ENCODE peak calls at places on chromosome 13, in ten cellular contexts. W is thoracic aorta, O is stomach, U is upper lobe of right lung, A is heart right ventricle, S is left lung, X is left ventricle myocardium inferior, E is cardiac fibroblast, P is fibroblast of the aortic adventitia, G is fibroblast of lung. V is an unnamed sample.
A peak's percentile ranks its signal among the peaks of the same experiment; 100 is the strongest.

GRCh38 chr13:23995283-23996073 is 98.2 kb upstream of the C1QTNF9B start:
- DNase-seq in W (no peak), O (no peak), U (no peak), A (peak; percentile 51), S (no peak), X (no peak), E (no peak), P (no peak), G (peak; percentile 27), V (no peak)

GRCh38 chr13:61247149-61247936 is 168.3 kb downstream of the PCDH20 start:
- DNase-seq in W (no peak), O (no peak), U (no peak), A (no peak), S (peak; percentile 24), X (no peak), E (no peak), P (no peak), G (no peak), V (no peak)

GRCh38 chr13:105972811-105973590 is 562.5 kb downstream of the EFNB2 start:
- DNase-seq in W (no peak), O (no peak), U (no peak), A (no peak), S (peak; percentile 15), X (no peak), E (no peak), P (no peak), G (no peak), V (no peak)

GRCh38 chr13:50421457-50422130 is 406.4 kb downstream of the KCNRG start:
- DNase-seq in W (no peak), O (no peak), U (no peak), A (no peak), S (no peak), X (no peak), E (peak; percentile 56), P (no peak), G (peak; percentile 71), V (peak; percentile 68)

GRCh38 chr13:36666482-36667264 is 7.1 kb upstream of the SERTM1 start:
- DNase-seq in W (no peak), O (no peak), U (no peak), A (no peak), S (no peak), X (no peak), E (no peak), P (no peak), G (no peak), V (no peak)

GRCh38 chr13:41985788-41986508 is 25.0 kb upstream of the VWA8 start:
- DNase-seq in W (no peak), O (no peak), U (no peak), A (no peak), S (no peak), X (no peak), E (peak; percentile 14), P (peak; percentile 67), G (peak; percentile 36), V (no peak)

GRCh38 chr13:40064723-40065122 is 409.3 kb downstream of the COG6 start:
- DNase-seq in W (peak; percentile 44), O (no peak), U (no peak), A (no peak), S (no peak), X (no peak), E (peak; percentile 98), P (peak; percentile 96), G (peak; percentile 83), V (peak; percentile 86)

GRCh38 chr13:44493213-44493812 is 82.8 kb downstream of the TSC22D1 start:
- DNase-seq in W (no peak), O (no peak), U (no peak), A (no peak), S (no peak), X (no peak), E (no peak), P (no peak), G (no peak), V (no peak)

DNA sequence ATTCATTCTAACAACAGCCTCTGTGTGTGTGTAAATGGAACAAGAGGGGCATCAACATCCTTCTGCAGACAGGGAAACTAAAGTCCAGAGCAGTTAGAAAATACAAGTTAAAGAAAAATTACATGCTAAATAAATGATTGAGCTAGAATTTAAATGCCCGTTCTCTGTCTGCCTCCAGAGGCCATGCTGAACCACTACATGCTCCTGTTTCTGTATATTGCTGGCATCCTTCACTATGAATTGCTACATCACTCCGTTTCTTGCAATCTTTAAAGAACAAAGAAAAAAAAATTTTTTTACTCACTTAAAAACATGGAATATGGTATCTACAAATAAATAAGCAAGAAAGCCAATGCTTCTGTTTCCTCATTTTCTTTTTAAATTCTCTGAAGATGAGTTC is 47.9 kb downstream of the DCT start:
- DNase-seq in W (no peak), O (no peak), U (no peak), A (no peak), S (no peak), X (no peak), E (peak; percentile 27), P (peak; percentile 57), G (no peak), V (no peak)
- TF ChIP-seq CTCF in W (no peak), O (no peak), U (no peak), A (no peak), S (no peak), X (no peak), E (peak; percentile 4), P (peak; percentile 38), G (peak; percentile 62), V (no peak)

GRCh38 chr13:79409828-79410227 is 3.8 kb upstream of the RBM26 start:
- DNase-seq in W (no peak), O (no peak), U (no peak), A (no peak), S (no peak), X (no peak), E (no peak), P (no peak), G (no peak), V (no peak)

GRCh38 chr13:79405501-79405830 is 589 bp downstream of the RBM26 start:
- DNase-seq in W (no peak), O (no peak), U (no peak), A (no peak), S (no peak), X (no peak), E (peak; percentile 31), P (no peak), G (no peak), V (no peak)

GRCh38 chr13:79406597-79406908 is 498 bp upstream of the RBM26 start:
- DNase-seq in W (no peak), O (no peak), U (no peak), A (no peak), S (no peak), X (no peak), E (no peak), P (no peak), G (no peak), V (no peak)

GRCh38 chr13:79405831-79406596 is at the start of gene RBM26:
- DNase-seq in W (peak; percentile 78), O (peak; percentile 94), U (peak; percentile 94), A (peak; percentile 97), S (peak; percentile 94), X (peak; percentile 94), E (peak; percentile 97), P (peak; percentile 97), G (peak; percentile 90), V (peak; percentile 82)

DNA sequence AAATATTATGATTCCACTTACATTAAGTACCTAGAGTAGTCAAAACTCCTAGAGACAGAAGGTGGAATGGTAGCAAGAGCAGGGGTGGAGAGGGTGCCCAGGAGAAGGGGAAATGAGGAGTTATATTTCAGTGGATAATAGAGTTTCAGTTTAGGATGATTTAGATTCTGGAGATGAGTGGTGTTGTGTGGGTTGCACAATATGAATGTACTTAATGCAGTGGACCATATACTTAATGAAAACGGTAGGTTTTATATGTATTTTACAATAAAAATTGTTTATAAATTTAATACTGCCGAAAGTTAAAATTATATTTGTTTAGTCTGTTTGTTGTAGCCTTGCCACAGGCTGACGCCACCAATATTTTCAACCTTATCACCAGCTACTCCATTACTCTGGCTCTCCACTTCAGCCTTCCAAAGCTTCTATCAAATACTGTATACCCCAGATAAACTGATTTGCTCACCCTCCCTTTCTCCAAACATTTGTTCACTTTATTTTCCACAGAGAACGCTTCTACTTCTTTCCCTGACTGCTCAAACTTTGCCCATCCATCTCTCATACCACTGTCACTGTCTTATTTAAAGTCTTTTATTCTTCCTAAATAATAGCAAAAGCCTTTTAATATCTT is 1.4 kb upstream of the RBM26 start:
- DNase-seq in W (no peak), O (no peak), U (no peak), A (no peak), S (no peak), X (no peak), E (no peak), P (no peak), G (no peak), V (no peak)
- H3K4me3 ChIP-seq in W (no peak overlapping the region), O (no peak overlapping the region), U (peak overlapping the region; percentile 74), A (no peak overlapping the region), S (peak overlapping the region; percentile 88), X (peak overlapping the region; percentile 82), E (no peak overlapping the region), P (no peak overlapping the region), G (no peak overlapping the region), V (no peak overlapping the region)

DNA sequence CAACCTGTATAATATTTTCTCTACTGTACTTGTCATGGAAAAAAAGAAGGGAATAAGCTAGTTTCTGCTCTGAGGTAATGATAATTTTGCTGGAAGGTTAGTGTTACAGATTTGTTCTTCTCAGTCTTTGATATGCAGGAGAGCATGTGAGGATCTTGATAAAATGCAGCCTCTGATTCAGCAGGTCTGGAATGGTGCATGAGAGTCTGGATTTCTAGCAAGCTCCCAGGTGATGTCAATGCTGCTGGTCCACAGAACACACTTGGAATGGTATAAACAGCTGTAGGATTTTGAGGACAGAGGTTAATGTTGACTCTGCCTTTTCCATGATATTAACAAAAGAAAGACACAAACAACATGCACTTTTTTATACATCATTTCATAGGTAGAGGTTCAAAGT is 173.6 kb downstream of the NDFIP2 start:
- DNase-seq in W (no peak), O (no peak), U (no peak), A (no peak), S (no peak), X (no peak), E (no peak), P (no peak), G (peak; percentile 27), V (no peak)
- TF ChIP-seq CTCF in W (no peak), O (no peak), U (no peak), A (no peak), S (no peak), X (no peak), E (no peak), P (no peak), G (no peak), V (no peak)

GRCh38 chr13:32060319-32060924 is 28.8 kb downstream of the FRY start:
- DNase-seq in W (no peak), O (no peak), U (no peak), A (peak; percentile 11), S (no peak), X (peak; percentile 35), E (no peak), P (no peak), G (no peak), V (no peak)

GRCh38 chr13:32063622-32064233 is 32.2 kb downstream of the FRY start:
- DNase-seq in W (no peak), O (no peak), U (no peak), A (no peak), S (no peak), X (no peak), E (no peak), P (no peak), G (no peak), V (no peak)

GRCh38 chr13:32056316-32056715 is 24.7 kb downstream of the FRY start:
- DNase-seq in W (no peak), O (no peak), U (no peak), A (no peak), S (no peak), X (no peak), E (no peak), P (no peak), G (no peak), V (no peak)

DNA sequence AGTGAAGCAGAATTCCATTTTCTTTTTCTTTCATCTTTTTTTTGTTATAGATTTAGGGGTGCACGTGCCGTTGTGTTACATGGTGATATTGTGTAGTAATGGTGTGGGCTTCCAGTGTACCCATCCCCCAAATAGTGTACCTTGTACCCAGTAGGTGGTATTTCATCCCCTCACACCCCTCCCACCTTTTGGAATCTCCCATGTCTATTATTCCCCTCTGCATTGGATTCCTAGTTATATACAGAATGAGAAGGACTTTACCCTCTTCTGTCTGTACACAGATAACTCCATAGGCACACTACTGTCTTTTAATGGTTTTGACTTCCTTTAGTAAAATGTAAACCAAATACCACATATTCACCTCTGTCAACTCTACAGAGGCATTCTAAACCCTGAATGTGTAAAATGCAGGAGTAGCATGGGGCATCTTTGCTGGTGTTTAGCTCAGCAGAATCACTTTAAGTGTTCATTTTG is 28.0 kb downstream of the FRY start:
- DNase-seq in W (no peak), O (no peak), U (no peak), A (no peak), S (no peak), X (no peak), E (no peak), P (no peak), G (no peak), V (no peak)
- H3K4me3 ChIP-seq in W (no peak overlapping the region), O (no peak overlapping the region), U (no peak overlapping the region), A (no peak overlapping the region), S (no peak overlapping the region), X (no peak overlapping the region), E (no peak overlapping the region), P (no peak overlapping the region), G (no peak overlapping the region), V (no peak overlapping the region)

V was measured in retinal pigment epithelial cell.